ENCODE peak calls at places on chromosomes 3 and 15, in ten cellular contexts. L is effector CD4-positive, alpha-beta T cell; J is EH; X is SJCRH30; H is Panc1; F is endothelial cell; Z is C1 segment of cervical spinal cord; W is GOT3; E is fibroblast of gingiva; S is activated gamma-delta T cell treated with Interleukin-2 at 50 U/mL for 16 hours. M is an unnamed sample.
A peak's percentile ranks its signal among the peaks of the same experiment; 100 is the strongest.

GRCh38 chr15:62360286-62360685 is 195.2 kb upstream of the C2CD4B start:
- DNase-seq in L (no peak), J (no peak), X (peak; percentile 22), H (no peak), F (no peak), Z (no peak), W (no peak), E (no peak), S (no peak), M (no peak)

GRCh38 chr3:160099855-160100254 is 111.2 kb downstream of the IL12A start:
- DNase-seq in L (no peak), J (no peak), X (no peak), H (no peak), F (no peak), Z (no peak), W (no peak), E (no peak), S (no peak), M (no peak)

GRCh38 chr3:121111914-121112612 is 204.1 kb downstream of the STXBP5L start:
- DNase-seq in L (no peak), J (no peak), X (peak; percentile 11), H (no peak), F (no peak), Z (no peak), W (no peak), E (no peak), S (no peak), M (no peak)

GRCh38 chr3:195813916-195814486 is 2.3 kb upstream of the MUC4 start:
- DNase-seq in L (no peak), J (no peak), X (no peak), H (no peak), F (no peak), Z (no peak), W (no peak), E (no peak), S (no peak), M (no peak)

GRCh38 chr15:76058714-76059319 is 968 bp upstream of the TMEM266 start:
- DNase-seq in L (no peak), J (no peak), X (peak; percentile 13), H (no peak), F (peak; percentile 40), Z (no peak), W (no peak), E (no peak), S (no peak), M (no peak)

GRCh38 chr15:95653361-95653805 is 677.1 kb upstream of the NR2F2 start:
- DNase-seq in L (no peak), J (peak; percentile 87), X (no peak), H (no peak), F (no peak), Z (no peak), W (no peak), E (no peak), S (no peak), M (no peak)

GRCh38 chr3:82347585-82347984 is 586.1 kb upstream of the GBE1 start:
- DNase-seq in L (no peak), J (no peak), X (no peak), H (no peak), F (no peak), Z (no peak), W (no peak), E (no peak), S (no peak), M (no peak)

GRCh38 chr15:74311734-74312444 is 55.6 kb downstream of the CYP11A1 start:
- DNase-seq in L (no peak), J (peak; percentile 54), X (no peak), H (no peak), F (peak; percentile 62), Z (no peak), W (no peak), E (peak; percentile 14), S (no peak), M (no peak)

GRCh38 chr3:45409369-45409768 is 21.0 kb downstream of the LARS2 start:
- DNase-seq in L (no peak), J (no peak), X (no peak), H (no peak), F (no peak), Z (no peak), W (no peak), E (no peak), S (no peak), M (no peak)

GRCh38 chr15:39888809-39889208 is 31.3 kb downstream of the GPR176 start:
- DNase-seq in L (no peak), J (peak; percentile 50), X (no peak), H (no peak), F (no peak), Z (no peak), W (no peak), E (no peak), S (no peak), M (no peak)

GRCh38 chr3:130849111-130849552 is 44.8 kb upstream of the ATP2C1 start:
- DNase-seq in L (no peak), J (no peak), X (no peak), H (no peak), F (no peak), Z (peak; percentile 28), W (no peak), E (no peak), S (no peak), M (no peak)

GRCh38 chr3:147616998-147617619 is 207.9 kb downstream of the ZIC1 start:
- DNase-seq in L (no peak), J (peak; percentile 29), X (no peak), H (no peak), F (no peak), Z (no peak), W (no peak), E (peak; percentile 8), S (no peak), M (no peak)

GRCh38 chr3:127405791-127406190 is 117.9 kb upstream of the PRR20G start:
- DNase-seq in L (no peak), J (no peak), X (no peak), H (no peak), F (no peak), Z (no peak), W (no peak), E (no peak), S (no peak), M (no peak)

GRCh38 chr15:77060560-77060959 is 10.3 kb downstream of the TSPAN3 start:
- DNase-seq in L (no peak), J (peak; percentile 51), X (peak; percentile 71), H (no peak), F (no peak), Z (no peak), W (no peak), E (peak; percentile 61), S (no peak), M (no peak)

M was measured in B cell.